ENCODE peak calls at places on chromosomes 16 and 17, in five cellular contexts. D, E, F, K and N are unnamed samples.

GRCh38 chr17:81931557-81932332 is 4.2 kb upstream of the MAFG start:
- DNase-seq in D (no peak), E (no peak), F (no peak), K (no peak), N (peak; percentile 27)

GRCh38 chr17:27559506-27559931 is 71.5 kb upstream of the LGALS9 start:
- DNase-seq in D (no peak), E (no peak), F (no peak), K (peak; percentile 71), N (no peak)

GRCh38 chr16:13909872-13910303 is 10.1 kb upstream of the ERCC4 start:
- DNase-seq in D (no peak), E (peak; percentile 25), F (no peak), K (peak; percentile 93), N (no peak)

GRCh38 chr16:49643429-49644142 is 212.3 kb downstream of the ZNF423 start:
- DNase-seq in D (no peak), E (no peak), F (no peak), K (peak; percentile 95), N (no peak)

GRCh38 chr16:1193143-1193824 is 31.8 kb downstream of the TPSG1 start:
- DNase-seq in D (no peak), E (no peak), F (no peak), K (peak; percentile 10), N (peak; percentile 57)

GRCh38 chr17:71505981-71506380 is 614.8 kb upstream of the SOX9 start:
- DNase-seq in D (no peak), E (no peak), F (no peak), K (no peak), N (no peak)

GRCh38 chr17:20118280-20118679 is 109.1 kb downstream of the SPECC1 start:
- DNase-seq in D (no peak), E (no peak), F (no peak), K (no peak), N (no peak)

GRCh38 chr17:31825961-31826691 is 32.9 kb downstream of the COPRS start:
- DNase-seq in D (no peak), E (no peak), F (no peak), K (no peak), N (no peak)

GRCh38 chr17:19652595-19652994 is 4.0 kb downstream of the ALDH3A2 start:
- DNase-seq in D (no peak), E (no peak), F (no peak), K (no peak), N (no peak)